ENCODE peak calls at places on chromosome X, in five cellular contexts. One of them, this sample, is unnamed.

GRCh38 chrX:71215335-71215912 is 7.6 kb upstream of the GJB1 start:
- DNase-seq in tibial artery: no peak
- DNase-seq in aorta: no peak
- DNase-seq in suprapubic skin: no peak
- DNase-seq in heart right ventricle: no peak
- DNase-seq in this sample: no peak

GRCh38 chrX:118271770-118272169 is 74.1 kb upstream of the WDR44 start:
- DNase-seq in tibial artery: no peak
- DNase-seq in aorta: no peak
- DNase-seq in suprapubic skin: no peak
- DNase-seq in heart right ventricle: no peak
- DNase-seq in this sample: no peak

GRCh38 chrX:2697741-2698294 is 6.7 kb downstream of the CD99 start:
- DNase-seq in tibial artery: no peak
- DNase-seq in aorta: no peak
- DNase-seq in suprapubic skin: no peak
- DNase-seq in heart right ventricle: no peak
- DNase-seq in this sample: no peak

GRCh38 chrX:103845165-103845653 is 13.2 kb upstream of the RAB9B start:
- DNase-seq in tibial artery: peak; percentile 56
- DNase-seq in aorta: peak; percentile 67
- DNase-seq in suprapubic skin: no peak
- DNase-seq in heart right ventricle: peak; percentile 34
- DNase-seq in this sample: peak; percentile 40

GRCh38 chrX:18964026-18964425 is 19.9 kb downstream of the PHKA2 start:
- DNase-seq in tibial artery: no peak
- DNase-seq in aorta: no peak
- DNase-seq in suprapubic skin: no peak
- DNase-seq in heart right ventricle: no peak
- DNase-seq in this sample: no peak

GRCh38 chrX:27086221-27086620 is 376.9 kb downstream of the PPP4R3C start:
- DNase-seq in tibial artery: no peak
- DNase-seq in aorta: no peak
- DNase-seq in suprapubic skin: no peak
- DNase-seq in heart right ventricle: no peak
- DNase-seq in this sample: no peak

GRCh38 chrX:11600578-11600977 is 65.1 kb downstream of the ARHGAP6 start:
- DNase-seq in tibial artery: no peak
- DNase-seq in aorta: no peak
- DNase-seq in suprapubic skin: no peak
- DNase-seq in heart right ventricle: no peak
- DNase-seq in this sample: no peak

GRCh38 chrX:24266996-24267395 is 46.9 kb downstream of the SUPT20HL2 start:
- DNase-seq in tibial artery: no peak
- DNase-seq in aorta: no peak
- DNase-seq in suprapubic skin: no peak
- DNase-seq in heart right ventricle: no peak
- DNase-seq in this sample: no peak

GRCh38 chrX:20140410-20140809 is 1.2 kb downstream of the EIF1AX start:
- DNase-seq in tibial artery: no peak
- DNase-seq in aorta: no peak
- DNase-seq in suprapubic skin: no peak
- DNase-seq in heart right ventricle: no peak
- DNase-seq in this sample: no peak

GRCh38 chrX:136660896-136661295 is 12.9 kb downstream of the CD40LG start:
- DNase-seq in tibial artery: no peak
- DNase-seq in aorta: no peak
- DNase-seq in suprapubic skin: no peak
- DNase-seq in heart right ventricle: no peak
- DNase-seq in this sample: no peak

GRCh38 chrX:79270401-79270800 is 96.7 kb downstream of the ITM2A start:
- DNase-seq in tibial artery: peak; percentile 23
- DNase-seq in aorta: peak; percentile 52
- DNase-seq in suprapubic skin: no peak
- DNase-seq in heart right ventricle: peak; percentile 36
- DNase-seq in this sample: no peak

GRCh38 chrX:23195097-23195496 is 139.6 kb upstream of the PTCHD1 start:
- DNase-seq in tibial artery: no peak
- DNase-seq in aorta: no peak
- DNase-seq in suprapubic skin: no peak
- DNase-seq in heart right ventricle: no peak
- DNase-seq in this sample: no peak

GRCh38 chrX:138287200-138287865 is 424.2 kb downstream of the FGF13 start:
- DNase-seq in tibial artery: no peak
- DNase-seq in aorta: no peak
- DNase-seq in suprapubic skin: no peak
- DNase-seq in heart right ventricle: no peak
- DNase-seq in this sample: no peak

GRCh38 chrX:104641176-104641575 is 75.2 kb downstream of the IL1RAPL2 start:
- DNase-seq in tibial artery: no peak
- DNase-seq in aorta: no peak
- DNase-seq in suprapubic skin: no peak
- DNase-seq in heart right ventricle: no peak
- DNase-seq in this sample: no peak

GRCh38 chrX:40174594-40175415 is 77.0 kb upstream of the BCOR start:
- DNase-seq in tibial artery: no peak
- DNase-seq in aorta: peak; percentile 74
- DNase-seq in suprapubic skin: no peak
- DNase-seq in heart right ventricle: peak; percentile 68
- DNase-seq in this sample: no peak

GRCh38 chrX:135327299-135327698 is 18.0 kb downstream of the ETDC start:
- DNase-seq in tibial artery: no peak
- DNase-seq in aorta: no peak
- DNase-seq in suprapubic skin: no peak
- DNase-seq in heart right ventricle: no peak
- DNase-seq in this sample: no peak

GRCh38 chrX:122625239-122625638 is 558.8 kb upstream of the GRIA3 start:
- DNase-seq in tibial artery: no peak
- DNase-seq in aorta: no peak
- DNase-seq in suprapubic skin: no peak
- DNase-seq in heart right ventricle: no peak
- DNase-seq in this sample: no peak

GRCh38 chrX:55867254-55867653 is 149.7 kb downstream of the RRAGB start:
- DNase-seq in tibial artery: no peak
- DNase-seq in aorta: no peak
- DNase-seq in suprapubic skin: no peak
- DNase-seq in heart right ventricle: no peak
- DNase-seq in this sample: no peak

GRCh38 chrX:27675493-27675892 is 85.3 kb downstream of the DCAF8L2 start:
- DNase-seq in tibial artery: no peak
- DNase-seq in aorta: no peak
- DNase-seq in suprapubic skin: no peak
- DNase-seq in heart right ventricle: no peak
- DNase-seq in this sample: no peak

GRCh38 chrX:124026529-124026928 is 65.0 kb downstream of the STAG2 start:
- DNase-seq in tibial artery: no peak
- DNase-seq in aorta: no peak
- DNase-seq in suprapubic skin: no peak
- DNase-seq in heart right ventricle: no peak
- DNase-seq in this sample: no peak

GRCh38 chrX:45591650-45592049 is 391.0 kb upstream of the DIPK2B start:
- DNase-seq in tibial artery: no peak
- DNase-seq in aorta: no peak
- DNase-seq in suprapubic skin: no peak
- DNase-seq in heart right ventricle: no peak
- DNase-seq in this sample: peak; percentile 53

DNA sequence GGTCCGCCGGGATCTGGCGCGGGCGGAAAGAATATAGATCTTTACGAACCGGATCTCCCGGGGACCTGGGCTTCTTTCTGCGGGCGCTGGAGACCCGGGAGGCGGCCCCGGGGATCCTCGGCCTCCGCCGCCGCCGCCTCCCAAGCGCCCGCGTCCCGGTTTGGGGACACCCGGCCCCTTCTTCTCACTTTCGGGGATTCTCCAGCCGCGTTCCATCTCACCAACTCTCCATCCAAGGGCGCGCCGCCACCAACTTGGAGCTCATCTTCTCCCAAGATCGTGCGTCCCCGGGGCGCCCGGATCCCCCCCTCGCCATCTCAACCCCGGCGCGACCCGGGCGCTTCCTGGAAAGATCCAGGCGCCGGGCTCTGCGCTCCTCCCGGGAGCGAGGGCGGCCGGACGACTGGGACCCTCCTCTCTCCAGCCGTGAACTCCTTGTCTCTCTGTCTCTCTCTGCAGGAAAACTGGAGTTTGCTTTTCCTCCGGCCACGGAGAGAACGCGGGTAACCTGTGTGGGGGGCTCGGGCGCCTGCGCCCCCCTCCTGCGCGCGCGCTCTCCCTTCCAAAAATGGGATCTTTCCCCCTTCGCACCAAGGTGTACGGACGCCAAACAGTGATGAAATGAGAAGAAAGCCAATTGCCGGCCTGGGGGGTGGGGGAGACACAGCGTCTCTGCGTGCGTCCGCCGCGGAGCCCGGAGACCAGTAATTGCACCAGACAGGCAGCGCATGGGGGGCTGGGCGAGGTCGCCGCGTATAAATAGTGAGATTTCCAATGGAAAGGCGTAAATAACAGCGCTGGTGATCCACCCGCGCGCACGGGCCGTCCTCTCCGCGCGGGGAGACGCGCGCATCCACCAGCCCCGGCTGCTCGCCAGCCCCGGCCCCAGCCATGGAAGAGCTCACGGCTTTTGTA is at the start of gene SHOX:
- DNase-seq in tibial artery: no peak
- DNase-seq in aorta: no peak
- DNase-seq in suprapubic skin: peak; percentile 70
- DNase-seq in heart right ventricle: no peak
- DNase-seq in this sample: peak; percentile 62
- H3K27me3 ChIP-seq in tibial artery: no peaks in the 10 kb centered on the region
- H3K27me3 ChIP-seq in aorta: no peaks in the 10 kb centered on the region
- H3K27me3 ChIP-seq in suprapubic skin: peaks cover 77% of the 10 kb centered on the region
- H3K27me3 ChIP-seq in heart right ventricle: peaks cover 78% of the 10 kb centered on the region
- H3K27me3 ChIP-seq in this sample: peaks cover under 1% of the 10 kb centered on the region

GRCh38 chrX:140923118-140923517 is 79.3 kb upstream of the SPANXB1 start:
- DNase-seq in tibial artery: no peak
- DNase-seq in aorta: no peak
- DNase-seq in suprapubic skin: no peak
- DNase-seq in heart right ventricle: no peak
- DNase-seq in this sample: no peak

GRCh38 chrX:140913802-140914501 is 88.4 kb upstream of the SPANXB1 start:
- DNase-seq in tibial artery: no peak
- DNase-seq in aorta: no peak
- DNase-seq in suprapubic skin: no peak
- DNase-seq in heart right ventricle: no peak
- DNase-seq in this sample: no peak

GRCh38 chrX:140917354-140918115 is 84.9 kb upstream of the SPANXB1 start:
- DNase-seq in tibial artery: no peak
- DNase-seq in aorta: no peak
- DNase-seq in suprapubic skin: no peak
- DNase-seq in heart right ventricle: no peak
- DNase-seq in this sample: no peak

GRCh38 chrX:140916891-140917290 is 85.5 kb upstream of the SPANXB1 start:
- DNase-seq in tibial artery: no peak
- DNase-seq in aorta: no peak
- DNase-seq in suprapubic skin: no peak
- DNase-seq in heart right ventricle: no peak
- DNase-seq in this sample: no peak

GRCh38 chrX:140918398-140919043 is 83.9 kb upstream of the SPANXB1 start:
- DNase-seq in tibial artery: no peak
- DNase-seq in aorta: no peak
- DNase-seq in suprapubic skin: no peak
- DNase-seq in heart right ventricle: no peak
- DNase-seq in this sample: no peak
- H3K27ac ChIP-seq in tibial artery: peak overlapping the region; percentile 30
- H3K27ac ChIP-seq in aorta: peak overlapping the region; percentile 25
- H3K27ac ChIP-seq in suprapubic skin: no peak overlapping the region
- H3K27ac ChIP-seq in heart right ventricle: no peak overlapping the region
- H3K27ac ChIP-seq in this sample: no peak overlapping the region

GRCh38 chrX:129981207-129981553 is 1.3 kb upstream of the BCORL1 start:
- DNase-seq in tibial artery: no peak
- DNase-seq in aorta: no peak
- DNase-seq in suprapubic skin: no peak
- DNase-seq in heart right ventricle: no peak
- DNase-seq in this sample: no peak

GRCh38 chrX:129984196-129984962 is 1.9 kb downstream of the BCORL1 start:
- DNase-seq in tibial artery: peak; percentile 20
- DNase-seq in aorta: peak; percentile 58
- DNase-seq in suprapubic skin: no peak
- DNase-seq in heart right ventricle: peak; percentile 40
- DNase-seq in this sample: peak; percentile 89

GRCh38 chrX:129981752-129982299 is 609 bp upstream of the BCORL1 start:
- DNase-seq in tibial artery: no peak
- DNase-seq in aorta: no peak
- DNase-seq in suprapubic skin: no peak
- DNase-seq in heart right ventricle: no peak
- DNase-seq in this sample: no peak

GRCh38 chrX:129982300-129983246 is at the start of gene BCORL1:
- DNase-seq in tibial artery: peak; percentile 91
- DNase-seq in aorta: peak; percentile 94
- DNase-seq in suprapubic skin: peak; percentile 93
- DNase-seq in heart right ventricle: peak; percentile 88
- DNase-seq in this sample: peak; percentile 95

DNA sequence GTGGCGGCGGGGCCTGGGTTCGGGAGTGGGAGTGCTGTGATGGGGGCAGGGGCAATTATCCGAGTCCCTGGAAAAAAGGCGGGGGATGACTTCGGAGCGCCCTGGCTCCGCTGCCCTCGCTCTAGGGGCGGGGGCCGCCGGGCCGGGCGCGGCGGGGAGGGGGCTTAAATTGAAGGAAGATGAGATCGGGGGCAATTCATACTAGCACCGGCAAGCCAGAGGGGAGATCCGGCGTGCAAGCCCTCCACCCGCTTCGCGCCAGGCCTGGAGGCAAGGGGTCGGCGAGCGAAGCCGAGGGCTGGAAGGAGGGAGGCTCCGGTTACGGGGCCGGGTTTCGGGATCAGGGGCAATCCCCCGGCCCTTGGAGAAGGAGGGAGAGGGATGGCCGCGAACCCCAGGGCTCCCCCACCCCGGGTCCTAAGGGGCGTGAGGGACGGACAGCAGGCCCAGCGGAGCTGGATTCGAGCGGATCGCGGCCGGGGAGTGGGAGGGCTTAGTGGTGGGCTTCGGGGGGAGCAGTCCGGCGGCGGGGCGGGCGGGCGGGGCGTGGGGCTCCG is 1.2 kb downstream of the BCORL1 start:
- DNase-seq in tibial artery: peak; percentile 20
- DNase-seq in aorta: peak; percentile 48
- DNase-seq in suprapubic skin: no peak
- DNase-seq in heart right ventricle: peak; percentile 22
- DNase-seq in this sample: peak; percentile 21
- H3K27me3 ChIP-seq in tibial artery: no peaks in the 10 kb centered on the region
- H3K27me3 ChIP-seq in aorta: no peaks in the 10 kb centered on the region
- H3K27me3 ChIP-seq in suprapubic skin: no peaks in the 10 kb centered on the region
- H3K27me3 ChIP-seq in heart right ventricle: no peaks in the 10 kb centered on the region
- H3K27me3 ChIP-seq in this sample: no peaks in the 10 kb centered on the region

GRCh38 chrX:53678667-53679066 is 7.9 kb downstream of the HUWE1 start:
- DNase-seq in tibial artery: no peak
- DNase-seq in aorta: no peak
- DNase-seq in suprapubic skin: no peak
- DNase-seq in heart right ventricle: no peak
- DNase-seq in this sample: no peak

GRCh38 chrX:53682885-53683555 is 3.5 kb downstream of the HUWE1 start:
- DNase-seq in tibial artery: peak; percentile 26
- DNase-seq in aorta: no peak
- DNase-seq in suprapubic skin: no peak
- DNase-seq in heart right ventricle: no peak
- DNase-seq in this sample: peak; percentile 45

GRCh38 chrX:53684415-53685192 is 1.9 kb downstream of the HUWE1 start:
- DNase-seq in tibial artery: no peak
- DNase-seq in aorta: no peak
- DNase-seq in suprapubic skin: no peak
- DNase-seq in heart right ventricle: no peak
- DNase-seq in this sample: no peak

GRCh38 chrX:53683556-53684414 is 2.7 kb downstream of the HUWE1 start:
- DNase-seq in tibial artery: peak; percentile 92
- DNase-seq in aorta: peak; percentile 96
- DNase-seq in suprapubic skin: peak; percentile 96
- DNase-seq in heart right ventricle: peak; percentile 87
- DNase-seq in this sample: peak; percentile 93

GRCh38 chrX:53681661-53682060 is 4.9 kb downstream of the HUWE1 start:
- DNase-seq in tibial artery: no peak
- DNase-seq in aorta: no peak
- DNase-seq in suprapubic skin: no peak
- DNase-seq in heart right ventricle: no peak
- DNase-seq in this sample: no peak
- H3K27ac ChIP-seq in tibial artery: no peak overlapping the region
- H3K27ac ChIP-seq in aorta: no peak overlapping the region
- H3K27ac ChIP-seq in suprapubic skin: no peak overlapping the region
- H3K27ac ChIP-seq in heart right ventricle: no peak overlapping the region
- H3K27ac ChIP-seq in this sample: no peak overlapping the region